ENCODE peak calls at places on chromosomes 12 and 14, in four cellular contexts. C is cardiac fibroblast, L is GM12878, V is GM12865. J is an unnamed sample.

GRCh38 chr12:30180602-30181001 is 396.9 kb upstream of the TMTC1 start:
- DNase-seq in C (no peak), L (no peak), V (peak), J (no peak)

GRCh38 chr14:56996721-56997399 is 186.6 kb upstream of the OTX2 start:
- DNase-seq in C (no peak), L (no peak), V (no peak), J (no peak)

GRCh38 chr14:92513966-92514843 is 624 bp downstream of the RIN3 start:
- DNase-seq in C (peak), L (no peak), V (peak), J (peak)

GRCh38 chr12:130227641-130228040 is 65.4 kb downstream of the FZD10 start:
- DNase-seq in C (no peak), L (no peak), V (no peak), J (no peak)

GRCh38 chr14:52219488-52220084 is 47.9 kb upstream of the PTGDR start:
- DNase-seq in C (peak), L (no peak), V (no peak), J (no peak)

GRCh38 chr14:39320318-39320717 is 86.6 kb downstream of the MIA2 start:
- DNase-seq in C (peak), L (no peak), V (no peak), J (no peak)

GRCh38 chr12:34394211-34395055 is 372.1 kb downstream of the ALG10 start:
- DNase-seq in C (no peak), L (no peak), V (no peak), J (peak)

GRCh38 chr14:40944521-40944920 is 662.2 kb upstream of the LRFN5 start:
- DNase-seq in C (no peak), L (no peak), V (no peak), J (no peak)

GRCh38 chr12:65324551-65324950 is 46.1 kb downstream of the MSRB3 start:
- DNase-seq in C (no peak), L (no peak), V (no peak), J (no peak)

GRCh38 chr14:92668266-92668973 is 80.0 kb downstream of the LGMN start:
- DNase-seq in C (no peak), L (no peak), V (peak), J (no peak)

GRCh38 chr12:95321516-95322246 is 104.1 kb downstream of the VEZT start:
- DNase-seq in C (no peak), L (no peak), V (no peak), J (no peak)

GRCh38 chr14:50906326-50906725 is 34.5 kb downstream of the ABHD12B start:
- DNase-seq in C (no peak), L (no peak), V (no peak), J (no peak)

GRCh38 chr12:93990832-93991748 is 157.3 kb upstream of the PLXNC1 start:
- DNase-seq in C (peak), L (no peak), V (no peak), J (peak)

GRCh38 chr12:67651380-67651695 is 2.8 kb downstream of the DYRK2 start:
- DNase-seq in C (peak), L (no peak), V (peak), J (peak)

GRCh38 chr12:105882404-105882803 is 256.4 kb downstream of the NUAK1 start:
- DNase-seq in C (peak), L (no peak), V (no peak), J (no peak)

GRCh38 chr12:121501946-121502345 is 78.9 kb downstream of the KDM2B start:
- DNase-seq in C (no peak), L (no peak), V (no peak), J (no peak)

GRCh38 chr14:103443106-103443505 is 57.9 kb downstream of the MARK3 start:
- DNase-seq in C (no peak), L (no peak), V (no peak), J (no peak)

GRCh38 chr12:18935371-18935965 is 194.1 kb upstream of the PLEKHA5 start:
- DNase-seq in C (no peak), L (no peak), V (no peak), J (no peak)

GRCh38 chr14:61360796-61361526 is 39.6 kb downstream of the PRKCH start:
- DNase-seq in C (no peak), L (no peak), V (no peak), J (no peak)

GRCh38 chr12:107783406-107784376 is 9.2 kb downstream of the ASCL4 start:
- DNase-seq in C (no peak), L (no peak), V (peak), J (no peak)

DNA sequence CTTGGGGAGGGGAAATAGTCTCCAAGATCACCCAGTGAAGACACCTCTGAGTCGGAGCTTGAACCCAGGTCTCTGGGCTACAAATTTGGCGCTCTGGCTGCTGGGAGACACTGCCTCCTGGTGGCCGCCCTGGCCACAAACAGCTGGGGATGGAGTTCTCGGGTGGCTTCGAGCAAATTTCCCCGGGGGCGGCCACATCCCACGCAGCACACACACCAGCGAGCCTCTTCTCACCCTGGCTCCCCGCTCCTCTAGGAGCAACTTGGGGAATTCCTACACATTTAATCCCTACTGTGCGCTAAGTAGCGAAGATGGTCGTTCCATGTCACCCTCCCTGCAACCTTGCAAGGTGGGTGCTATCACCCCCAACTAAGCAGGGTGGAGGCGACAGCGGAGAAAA is 66.2 kb upstream of the BEGAIN start:
- DNase-seq in C (no peak), L (no peak), V (peak), J (peak)
- TF ChIP-seq CTCF in C (peak), L (peak), V (peak), J (peak)

GRCh38 chr12:131644481-131644880 is 66.4 kb upstream of the SFSWAP start:
- DNase-seq in C (no peak), L (no peak), V (no peak), J (no peak)

GRCh38 chr12:131641315-131641714 is 69.6 kb upstream of the SFSWAP start:
- DNase-seq in C (no peak), L (no peak), V (no peak), J (no peak)

GRCh38 chr12:131642771-131643170 is 68.1 kb upstream of the SFSWAP start:
- DNase-seq in C (no peak), L (no peak), V (no peak), J (no peak)

GRCh38 chr12:131642101-131642540 is 68.8 kb upstream of the SFSWAP start:
- DNase-seq in C (no peak), L (peak), V (peak), J (no peak)

DNA sequence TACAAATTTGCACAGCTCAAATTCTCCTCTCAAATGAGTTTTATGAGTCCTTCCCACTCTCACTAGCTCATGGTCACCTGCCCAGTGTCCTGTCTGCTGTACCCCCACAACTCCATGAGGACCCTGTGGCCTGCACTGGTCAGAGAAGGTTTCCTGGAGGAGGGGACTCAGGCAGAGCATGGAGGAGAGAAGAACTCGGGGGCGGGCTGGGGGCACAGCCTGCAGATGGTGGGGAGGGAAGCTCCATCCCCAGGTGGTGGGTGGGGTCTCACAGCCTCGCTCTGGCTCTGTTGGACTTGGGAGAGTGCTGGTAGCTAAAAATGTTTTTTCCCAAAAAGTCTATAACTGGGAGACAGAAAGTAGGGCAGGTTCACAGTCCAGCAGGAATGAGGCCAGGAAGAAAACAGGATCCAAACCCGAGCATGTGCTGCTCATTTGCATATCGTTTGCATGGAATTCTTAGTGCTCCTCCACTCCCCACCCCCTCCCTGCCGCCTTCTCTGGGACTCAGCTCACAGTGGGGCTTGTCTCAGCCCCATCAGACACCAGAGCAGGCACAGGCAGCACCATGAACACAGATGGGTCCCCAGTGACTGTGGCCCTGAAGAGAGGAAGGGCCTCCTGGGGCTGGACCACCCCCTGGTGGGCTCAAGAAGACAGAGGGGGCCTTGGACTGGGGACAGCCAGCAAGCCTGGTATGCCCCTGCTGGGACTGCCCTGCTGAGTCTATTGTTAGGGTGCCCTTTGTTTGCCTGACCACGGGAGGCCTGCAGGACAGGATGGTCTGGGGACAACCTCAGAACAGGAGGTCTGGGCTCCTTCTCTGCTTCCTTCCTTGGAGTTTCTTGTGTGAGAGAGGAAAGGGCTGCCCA is 67.1 kb upstream of the SFSWAP start:
- DNase-seq in C (no peak), L (no peak), V (no peak), J (no peak)
- H3K4me3 ChIP-seq in C (no peak), L (no peak), V (no peak), J (no peak)

DNA sequence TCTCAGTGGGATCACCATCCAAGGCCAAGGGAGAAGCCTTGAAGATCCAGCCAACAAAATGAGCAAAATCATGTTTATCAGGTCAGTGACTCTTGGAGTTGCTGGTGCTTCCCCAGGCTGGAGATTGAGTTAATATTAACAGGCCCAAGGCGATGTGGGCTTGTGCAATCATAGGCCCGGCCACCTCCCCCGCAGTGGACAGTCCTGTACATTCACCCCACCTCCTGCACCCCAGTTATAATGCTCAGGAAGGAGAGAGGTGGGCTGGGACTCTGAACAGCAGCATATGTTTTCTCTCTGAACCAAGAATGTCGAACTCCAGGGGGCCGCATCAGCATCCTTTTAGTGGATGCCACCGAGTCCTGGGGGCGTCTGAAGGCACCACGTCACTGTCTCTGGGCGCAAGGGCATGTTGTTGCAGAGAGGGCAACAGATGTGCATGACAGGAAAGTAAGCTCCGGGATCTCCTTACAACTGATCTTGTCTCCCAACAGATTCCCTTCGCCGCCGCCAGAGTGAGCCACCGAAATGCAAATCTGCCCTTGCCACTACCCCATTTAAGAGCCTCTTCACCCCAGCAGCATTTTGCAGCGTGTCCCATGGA is 32.2 kb upstream of the SERPINA6 start:
- DNase-seq in C (peak), L (no peak), V (no peak), J (peak)
- TF ChIP-seq CTCF in C (peak), L (peak), V (peak), J (peak)

GRCh38 chr12:53694746-53695145 is 18.9 kb upstream of the ATP5MC2 start:
- DNase-seq in C (no peak), L (no peak), V (no peak), J (no peak)
- H3K4me3 ChIP-seq in C (no peak), L (no peak), V (no peak), J (no peak)

GRCh38 chr12:111268738-111269572 is 99.9 kb downstream of the PHETA1 start:
- DNase-seq in C (no peak), L (no peak), V (peak), J (no peak)
- TF ChIP-seq CTCF in C (peak), L (peak), V (peak), J (no peak)

DNA sequence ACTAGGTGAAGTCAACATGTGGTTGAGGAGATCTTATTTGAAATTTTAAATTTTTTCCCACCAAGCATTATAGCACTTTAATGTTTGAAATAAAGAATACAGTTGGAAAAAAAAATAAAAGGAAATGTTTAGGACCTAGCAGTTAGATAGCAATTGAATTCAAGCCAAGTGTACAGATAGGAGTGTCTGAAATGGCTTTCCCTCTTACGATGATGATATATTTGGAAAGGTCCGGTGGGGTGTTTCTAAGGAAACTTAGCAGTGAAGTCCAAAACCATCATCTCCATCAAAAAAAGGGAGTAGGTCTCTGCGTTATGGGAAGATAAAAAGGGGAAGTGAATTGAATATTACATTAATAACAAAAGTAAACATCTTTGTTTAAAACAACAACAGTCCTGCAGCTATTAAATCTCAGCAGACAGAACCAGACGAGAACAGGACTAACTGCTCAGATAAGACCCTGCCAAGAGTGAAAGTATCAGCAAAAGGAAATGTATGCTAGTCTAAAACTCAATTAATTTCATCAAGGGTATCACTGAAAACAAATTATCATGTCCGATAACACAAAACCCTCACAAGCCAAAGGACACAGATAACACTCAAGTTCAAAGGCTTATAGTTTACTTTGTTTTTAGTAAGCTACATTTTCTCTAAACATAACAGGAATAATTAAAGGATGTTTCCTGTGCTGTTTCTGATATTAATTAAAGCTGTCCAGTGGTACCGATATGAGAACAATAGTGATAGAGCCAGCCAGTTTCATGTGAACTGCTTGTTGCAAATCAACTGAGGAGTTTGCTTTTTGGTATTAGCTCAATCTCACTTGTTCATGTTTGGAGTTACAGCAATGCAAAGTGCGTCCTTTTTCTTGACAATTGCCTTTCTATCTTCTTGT is 241.9 kb downstream of the BMP4 start:
- DNase-seq in C (peak), L (no peak), V (no peak), J (no peak)
- H3K4me3 ChIP-seq in C (no peak), L (no peak), V (no peak), J (no peak)